ENCODE peak calls at places on chromosomes 2 and 18, in six cellular contexts. L, I, K, V, G and Z are unnamed samples.

GRCh38 chr2:65033178-65033577 is 23.0 kb upstream of the CEP68 start:
- DNase-seq in L (no peak), V (no peak), G (no peak), K (no peak), I (no peak), Z (no peak)

GRCh38 chr2:54570925-54571694 is 115.0 kb downstream of the SPTBN1 start:
- DNase-seq in L (peak), V (no peak), K (peak), I (no peak), G (peak), Z (no peak)

GRCh38 chr2:103132536-103133217 is 370.8 kb downstream of the TMEM182 start:
- DNase-seq in K (no peak), V (no peak), G (no peak), L (no peak), I (no peak), Z (no peak)

GRCh38 chr2:202378001-202378400 is 1.9 kb downstream of the BMPR2 start:
- DNase-seq in G (no peak), L (no peak), I (no peak), K (no peak), V (no peak), Z (no peak)

GRCh38 chr18:35939166-35939565 is 33.3 kb upstream of the RMP24 start:
- DNase-seq in I (no peak), V (no peak), L (no peak), K (no peak), G (no peak), Z (no peak)

GRCh38 chr18:26091047-26091630 is 726 bp upstream of the SS18 start:
- DNase-seq in V (peak), G (peak), K (peak), L (no peak), I (peak), Z (no peak)

GRCh38 chr2:124269348-124269747 is 244.3 kb downstream of the CNTNAP5 start:
- DNase-seq in K (no peak), V (no peak), G (no peak), L (no peak), I (no peak), Z (no peak)

GRCh38 chr2:200150411-200151086 is 155.9 kb upstream of the SPATS2L start:
- DNase-seq in G (no peak), K (no peak), L (no peak), V (no peak), I (no peak), Z (no peak)

GRCh38 chr18:8084160-8084559 is 517.0 kb downstream of the PTPRM start:
- DNase-seq in L (no peak), V (no peak), G (no peak), K (no peak), I (no peak), Z (no peak)

GRCh38 chr18:13437801-13438506 is 219.4 kb downstream of the LDLRAD4 start:
- DNase-seq in L (no peak), V (no peak), K (no peak), I (peak), G (no peak), Z (no peak)

GRCh38 chr2:112310906-112311305 is 35.5 kb downstream of the ZC3H6 start:
- DNase-seq in G (no peak), V (no peak), K (no peak), L (no peak), I (no peak), Z (no peak)

GRCh38 chr2:200406379-200406778 is 99.9 kb downstream of the SPATS2L start:
- DNase-seq in I (no peak), V (no peak), K (no peak), G (no peak), L (no peak), Z (no peak)

GRCh38 chr18:79911009-79911870 is 40.2 kb downstream of the SLC66A2 start:
- DNase-seq in K (no peak), G (peak), V (no peak), I (peak), L (peak), Z (no peak)

GRCh38 chr2:22826658-22827165 is 558.3 kb upstream of the KLHL29 start:
- DNase-seq in V (no peak), I (no peak), K (no peak), L (no peak), G (no peak), Z (no peak)

GRCh38 chr2:176096986-176097819 is 2.4 kb upstream of the HOXD12 start:
- DNase-seq in K (no peak), G (peak), V (peak), I (peak), L (peak), Z (no peak)

GRCh38 chr18:13364721-13365205 is 146.2 kb downstream of the LDLRAD4 start:
- DNase-seq in G (no peak), V (no peak), I (no peak), L (no peak), K (no peak), Z (no peak)

GRCh38 chr2:57906152-57906732 is 140.4 kb upstream of the VRK2 start:
- DNase-seq in I (no peak), L (no peak), G (no peak), V (no peak), K (no peak), Z (no peak)

GRCh38 chr2:42202299-42203008 is 33.3 kb downstream of the EML4 start:
- DNase-seq in G (no peak), V (no peak), K (no peak), I (no peak), L (no peak), Z (no peak)

GRCh38 chr2:42201228-42201855 is 32.2 kb downstream of the EML4 start:
- DNase-seq in V (no peak), L (no peak), K (no peak), I (no peak), G (no peak), Z (no peak)

GRCh38 chr2:42198466-42198865 is 29.3 kb downstream of the EML4 start:
- DNase-seq in G (no peak), V (no peak), I (no peak), K (no peak), L (no peak), Z (no peak)

GRCh38 chr2:42199002-42199401 is 29.8 kb downstream of the EML4 start:
- DNase-seq in I (no peak), V (no peak), K (no peak), G (no peak), L (no peak), Z (no peak)

GRCh38 chr2:42200534-42201227 is 31.5 kb downstream of the EML4 start:
- DNase-seq in G (no peak), V (no peak), K (no peak), L (no peak), I (no peak), Z (no peak)
- H3K4me3 ChIP-seq in G (no peak), V (no peak), K (no peak), L (no peak), I (no peak), Z (no peak)

GRCh38 chr2:19377717-19378116 is 19.3 kb upstream of the OSR1 start:
- DNase-seq in V (no peak), L (no peak), I (no peak), G (no peak), K (no peak), Z (no peak)
- TF ChIP-seq CTCF in V (no peak), L (peak), I (no peak), G (no peak), K (peak), Z (no peak)

GRCh38 chr2:156471772-156472171 is 35.6 kb downstream of the GPD2 start:
- DNase-seq in K (no peak), V (no peak), G (no peak), I (no peak), L (no peak), Z (no peak)
- H3K4me3 ChIP-seq in K (peak), V (no peak), G (no peak), I (no peak), L (no peak), Z (no peak)

GRCh38 chr2:213152065-213152794 is 818 bp upstream of the IKZF2 start:
- DNase-seq in V (peak), L (peak), G (peak), I (peak), K (no peak), Z (no peak)
- TF ChIP-seq CTCF in V (peak), L (peak), G (peak), I (peak), K (peak), Z (peak)

GRCh38 chr2:148885988-148886387 is 11.0 kb downstream of the KIF5C start:
- DNase-seq in G (no peak), L (no peak), K (no peak), I (no peak), V (no peak), Z (no peak)

GRCh38 chr2:148882051-148882450 is 7.0 kb downstream of the KIF5C start:
- DNase-seq in I (no peak), L (no peak), K (no peak), V (no peak), G (no peak), Z (no peak)

GRCh38 chr2:148885209-148885608 is 10.2 kb downstream of the KIF5C start:
- DNase-seq in V (no peak), I (no peak), L (no peak), K (no peak), G (no peak), Z (no peak)

GRCh38 chr2:148888003-148888501 is 13.0 kb downstream of the KIF5C start:
- DNase-seq in I (no peak), G (no peak), L (peak), K (no peak), V (no peak), Z (no peak)

DNA sequence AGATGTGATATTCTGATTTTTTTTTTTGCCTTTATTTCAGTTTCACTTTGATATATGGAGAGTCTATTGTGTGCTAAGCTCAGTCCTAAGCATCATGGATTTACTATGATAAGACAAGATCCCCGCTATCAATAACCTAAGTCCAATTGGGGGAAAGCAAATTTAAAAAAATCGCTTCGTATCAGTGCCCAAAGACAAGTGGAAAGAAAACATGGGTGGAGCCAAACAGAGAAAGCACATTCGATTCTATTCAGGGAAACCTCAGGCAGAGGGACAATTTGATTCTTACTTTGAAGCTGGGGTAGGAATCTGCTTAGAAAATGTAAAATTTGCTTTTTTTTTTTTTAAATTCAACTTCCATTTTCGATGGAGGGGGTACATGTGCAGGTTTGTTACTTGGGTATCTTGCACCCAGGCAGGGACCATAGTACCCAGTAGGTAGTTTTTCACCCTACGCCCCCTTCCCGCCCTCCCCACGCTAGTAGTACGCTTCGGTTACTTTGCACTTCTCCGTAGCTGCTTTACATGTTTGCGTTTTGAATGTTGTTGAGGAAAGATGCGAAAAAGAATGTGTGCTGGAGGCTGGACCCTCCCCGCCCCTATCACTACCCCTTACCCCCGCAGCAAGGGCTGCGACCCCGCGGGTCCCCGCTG is 12.4 kb downstream of the KIF5C start:
- DNase-seq in I (no peak), V (no peak), G (no peak), L (no peak), K (no peak), Z (no peak)
- H3K4me3 ChIP-seq in I (peak), V (peak), G (peak), L (peak), K (no peak), Z (peak)

GRCh38 chr2:174344716-174345472 is 10.1 kb downstream of the SP9 start:
- DNase-seq in K (no peak), L (no peak), V (no peak), G (no peak), I (no peak), Z (no peak)
- TF ChIP-seq CTCF in K (peak), L (peak), V (peak), G (peak), I (peak), Z (peak)

DNA sequence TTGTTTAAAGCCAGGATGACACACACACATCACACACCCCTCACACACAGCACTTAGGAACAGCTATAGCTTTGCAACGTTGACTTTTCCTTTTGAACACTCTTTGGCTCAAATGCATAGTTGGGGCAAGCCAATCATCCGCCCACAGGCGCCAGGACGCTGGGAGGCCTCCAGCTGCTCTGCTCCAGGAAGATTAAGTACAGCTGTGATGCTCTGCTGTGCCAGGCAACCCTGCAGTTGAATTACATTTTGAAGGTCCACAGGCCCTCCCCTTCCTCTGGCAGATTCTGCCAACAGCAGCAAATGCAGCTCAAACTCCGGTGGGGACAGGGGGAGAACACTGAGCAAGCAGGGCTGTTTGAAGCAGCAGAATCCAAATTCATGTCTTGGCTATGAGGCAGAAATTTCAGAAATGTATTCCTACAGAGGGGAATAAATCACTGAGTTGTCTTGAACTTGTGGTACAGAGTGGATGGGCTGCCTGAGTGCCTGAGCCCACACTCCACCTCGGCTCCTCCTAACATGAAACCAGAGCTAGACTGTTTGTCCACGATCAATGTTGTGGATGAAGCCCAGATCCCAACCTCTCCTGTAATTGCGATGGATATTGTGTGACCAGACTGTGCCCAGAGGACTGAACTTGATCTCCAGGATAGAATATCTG is 86.5 kb upstream of the PPP1CB start:
- DNase-seq in K (no peak), V (no peak), G (peak), I (peak), L (peak), Z (no peak)
- H3K4me3 ChIP-seq in K (no peak), V (no peak), G (peak), I (no peak), L (no peak), Z (no peak)

DNA sequence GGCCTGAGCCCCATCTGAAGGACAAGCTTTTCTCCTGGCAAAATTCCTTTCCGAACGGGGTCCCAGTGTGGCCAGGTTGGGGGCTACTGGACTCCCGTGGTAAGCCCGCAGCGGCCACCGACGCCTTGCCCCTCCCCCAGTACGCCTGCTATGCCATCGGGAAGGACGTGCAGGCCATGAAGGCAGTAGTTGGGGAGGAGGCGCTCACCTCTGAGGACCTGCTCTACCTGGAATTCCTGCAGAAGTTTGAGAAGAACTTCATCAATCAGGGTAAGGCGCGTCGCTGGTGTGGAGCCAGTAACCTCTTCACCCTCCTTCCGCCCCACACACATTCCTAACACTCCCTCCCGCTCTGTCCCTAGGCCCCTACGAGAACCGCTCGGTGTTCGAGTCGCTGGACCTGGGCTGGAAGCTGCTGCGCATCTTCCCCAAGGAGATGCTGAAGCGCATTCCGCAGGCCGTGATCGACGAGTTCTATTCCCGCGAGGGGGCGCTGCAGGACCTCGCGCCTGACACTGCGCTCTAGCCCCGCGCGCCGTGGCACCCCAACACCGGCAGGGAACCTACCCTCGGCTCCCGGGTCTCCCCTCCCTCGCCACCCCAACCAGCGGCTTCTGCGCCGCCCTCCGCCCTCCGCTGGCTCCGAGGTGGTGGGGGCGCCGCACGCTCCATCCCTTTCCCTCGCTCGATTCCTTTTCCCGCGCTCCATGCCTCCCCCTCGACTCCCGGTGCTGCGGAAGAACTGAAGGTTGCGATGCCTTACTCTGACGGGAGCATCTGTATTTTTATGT is 13.6 kb upstream of the ANKRD53 start:
- DNase-seq in L (peak), I (peak), G (peak), K (no peak), V (peak), Z (no peak)
- TF ChIP-seq CTCF in L (peak), I (peak), G (peak), K (peak), V (peak), Z (peak)

GRCh38 chr18:47932170-47932569 is 1.7 kb upstream of the SMAD2 start:
- DNase-seq in G (no peak), I (no peak), V (no peak), L (no peak), K (no peak), Z (no peak)
- H3K4me3 ChIP-seq in G (no peak), I (peak), V (no peak), L (peak), K (peak), Z (no peak)